ENCODE peak calls at places on chromosomes 1 and 21, in eight cellular contexts. E is PC-9; T is body of pancreas; C is GM23338; U is glutamatergic neuron; P is activated CD8-positive, alpha-beta T cell treated with anti-CD3 and anti-CD28 coated beads for 36 hours; X is cardiac fibroblast; R is astrocyte of the cerebellum. N is an unnamed sample.

GRCh38 chr1:1631793-1632420 is at the start of gene MMP23B:
- DNase-seq in C (peak; percentile 62), E (no peak), R (no peak), X (peak; percentile 34), P (no peak), T (no peak), U (peak; percentile 76), N (no peak)

GRCh38 chr21:15729346-15729673 is 472 bp upstream of the USP25 start:
- DNase-seq in T (no peak), U (no peak), P (no peak), X (no peak), R (no peak), C (no peak), E (no peak), N (no peak)

GRCh38 chr1:94329986-94330385 is 88.2 kb upstream of the ABCD3 start:
- DNase-seq in T (no peak), P (no peak), E (no peak), X (peak; percentile 81), R (peak; percentile 53), C (peak; percentile 73), U (no peak), N (no peak)

GRCh38 chr1:94973271-94973922 is 46.5 kb upstream of the CNN3 start:
- DNase-seq in E (no peak), T (no peak), C (no peak), X (no peak), U (no peak), R (peak; percentile 43), P (no peak), N (no peak)

GRCh38 chr21:37546949-37547614 is 180.5 kb downstream of the DYRK1A start:
- DNase-seq in U (no peak), X (no peak), R (peak; percentile 38), E (no peak), C (no peak), P (peak; percentile 50), T (no peak), N (no peak)

GRCh38 chr1:229440821-229441537 is 7.1 kb upstream of the ACTA1 start:
- DNase-seq in P (peak; percentile 58), X (peak; percentile 52), U (no peak), T (no peak), R (peak; percentile 51), E (no peak), C (no peak), N (peak; percentile 82)

GRCh38 chr1:162988869-162989268 is 80.3 kb upstream of the RGS4 start:
- DNase-seq in T (no peak), R (no peak), C (peak; percentile 80), U (no peak), X (no peak), E (no peak), P (no peak), N (no peak)

GRCh38 chr1:29563571-29563970 is 327.2 kb downstream of the PTPRU start:
- DNase-seq in X (peak; percentile 28), U (no peak), E (no peak), R (no peak), P (no peak), T (no peak), C (no peak), N (no peak)

GRCh38 chr21:17612023-17612564 is 607 bp downstream of the BTG3 start:
- DNase-seq in R (no peak), X (peak; percentile 57), U (peak; percentile 35), E (peak; percentile 43), C (peak; percentile 70), T (peak; percentile 50), P (peak; percentile 32), N (no peak)

GRCh38 chr1:38185913-38186312 is 139.3 kb upstream of the POU3F1 start:
- DNase-seq in X (no peak), C (no peak), P (no peak), E (no peak), T (no peak), R (no peak), U (no peak), N (no peak)

GRCh38 chr1:25182629-25183028 is 49.7 kb downstream of the SYF2 start:
- DNase-seq in U (no peak), R (peak; percentile 26), T (no peak), P (no peak), X (no peak), E (no peak), C (no peak), N (no peak)

GRCh38 chr1:38817958-38818705 is 41.4 kb downstream of the RRAGC start:
- DNase-seq in P (peak; percentile 50), U (peak; percentile 90), E (no peak), X (peak; percentile 19), T (peak; percentile 25), R (no peak), C (peak; percentile 76), N (peak; percentile 83)

GRCh38 chr1:14983277-14983676 is 170.3 kb upstream of the TMEM51 start:
- DNase-seq in R (no peak), E (no peak), U (no peak), C (peak; percentile 63), T (no peak), P (no peak), X (no peak), N (no peak)
- TF ChIP-seq CTCF in R (no peak), E (no peak), U (peak; percentile 27), C (peak; percentile 68), T (no peak), P (peak; percentile 6), X (no peak), N (no peak)

GRCh38 chr1:16009030-16009460 is 5.0 kb downstream of the SRARP start:
- DNase-seq in R (peak; percentile 64), P (peak; percentile 87), C (peak; percentile 94), X (peak; percentile 79), U (peak; percentile 93), T (peak; percentile 86), E (peak; percentile 43), N (peak; percentile 75)
- TF ChIP-seq CTCF in R (peak; percentile 94), P (peak; percentile 99), C (peak; percentile 99), X (peak; percentile 95), U (peak; percentile 98), T (peak; percentile 94), E (peak; percentile 94), N (peak; percentile 94)

GRCh38 chr1:151909167-151910149 is at the start of gene THEM4:
- DNase-seq in T (peak; percentile 98), E (peak; percentile 87), X (peak; percentile 98), C (peak; percentile 99), P (peak; percentile 99), R (peak; percentile 77), U (peak; percentile 100), N (peak; percentile 98)
- TF ChIP-seq CTCF in T (peak; percentile 54), E (no peak), X (no peak), C (no peak), P (no peak), R (no peak), U (no peak), N (peak; percentile 57)

DNA sequence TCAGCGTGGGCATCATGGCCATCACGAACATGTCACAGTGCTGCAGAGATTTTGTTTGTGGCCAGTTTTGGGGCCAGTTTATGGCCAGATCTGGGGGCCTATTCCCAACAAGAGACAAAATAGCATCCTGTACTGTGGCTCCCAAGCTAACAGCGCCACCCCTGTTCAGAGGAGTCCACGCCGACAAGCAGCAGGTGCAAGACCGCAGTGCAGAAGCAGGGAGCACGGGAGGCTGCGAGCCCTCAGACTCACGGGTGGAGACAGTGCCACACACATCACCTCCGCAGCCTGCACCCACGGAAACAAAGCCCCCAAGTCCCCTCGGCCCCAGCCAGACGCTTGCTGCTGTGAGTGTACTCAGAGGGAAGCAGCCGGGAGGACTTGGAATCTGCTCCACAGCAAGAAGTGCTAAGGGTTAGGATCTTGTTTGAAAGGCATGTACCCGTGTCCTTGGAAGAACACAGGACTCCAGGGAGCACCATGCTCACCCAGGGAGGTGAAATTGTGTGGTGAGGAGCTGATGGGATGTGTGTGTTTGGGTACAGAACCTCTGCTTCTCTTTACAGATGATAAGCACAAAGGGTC is 7.1 kb downstream of the TCP10L start:
- DNase-seq in X (peak; percentile 17), P (peak; percentile 59), T (no peak), C (peak; percentile 80), U (no peak), E (no peak), R (no peak), N (no peak)
- TF ChIP-seq CTCF in X (peak; percentile 49), P (peak; percentile 32), T (peak; percentile 19), C (peak; percentile 86), U (no peak), E (no peak), R (peak; percentile 47), N (no peak)

DNA sequence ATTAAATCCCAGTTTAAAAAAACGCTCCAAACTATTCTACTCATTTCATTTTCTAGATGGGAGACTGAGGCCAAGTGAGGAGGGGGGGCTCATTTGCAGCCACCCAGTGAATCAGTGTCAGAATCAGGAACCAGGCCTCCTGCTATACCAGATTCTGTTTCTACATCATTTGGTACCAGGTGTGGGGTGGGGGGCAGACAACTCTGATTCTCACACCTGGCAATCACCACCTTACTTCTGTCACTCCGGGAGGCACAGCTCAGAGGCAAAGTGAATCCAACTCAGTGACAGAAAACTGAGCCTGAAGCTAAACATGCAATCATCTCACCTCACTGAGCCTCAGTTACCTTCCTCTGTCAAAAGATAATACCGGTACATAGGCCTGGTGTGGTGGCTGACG is 23.5 kb upstream of the ID3 start:
- DNase-seq in T (no peak), P (no peak), E (no peak), X (no peak), U (no peak), R (no peak), C (no peak), N (no peak)
- TF ChIP-seq CTCF in T (no peak), P (no peak), E (no peak), X (no peak), U (no peak), R (no peak), C (no peak), N (no peak)

DNA sequence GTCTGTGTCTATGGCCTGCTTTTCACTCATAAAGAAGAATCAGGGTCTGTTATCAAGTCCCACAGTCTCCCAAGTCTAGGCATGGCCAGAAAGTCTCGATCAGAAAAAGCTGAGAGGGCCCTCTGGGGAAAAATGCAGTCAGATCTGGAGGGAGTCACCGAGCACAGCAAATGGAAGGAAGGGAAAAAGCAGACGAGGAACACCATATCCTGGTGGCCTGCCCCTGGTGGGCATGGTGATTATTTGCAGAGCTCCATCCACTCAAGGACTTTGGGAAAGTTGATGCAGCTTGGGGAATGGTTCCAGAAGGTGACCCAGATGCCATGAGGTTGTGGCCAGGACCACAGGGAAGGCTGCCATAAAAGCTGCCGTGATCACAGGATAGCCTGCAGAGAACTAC is 189.1 kb downstream of the CLIC6 start:
- DNase-seq in R (no peak), C (peak; percentile 45), U (no peak), E (no peak), P (no peak), T (no peak), X (no peak), N (no peak)
- TF ChIP-seq CTCF in R (no peak), C (peak; percentile 44), U (peak; percentile 36), E (no peak), P (no peak), T (no peak), X (peak; percentile 33), N (no peak)

DNA sequence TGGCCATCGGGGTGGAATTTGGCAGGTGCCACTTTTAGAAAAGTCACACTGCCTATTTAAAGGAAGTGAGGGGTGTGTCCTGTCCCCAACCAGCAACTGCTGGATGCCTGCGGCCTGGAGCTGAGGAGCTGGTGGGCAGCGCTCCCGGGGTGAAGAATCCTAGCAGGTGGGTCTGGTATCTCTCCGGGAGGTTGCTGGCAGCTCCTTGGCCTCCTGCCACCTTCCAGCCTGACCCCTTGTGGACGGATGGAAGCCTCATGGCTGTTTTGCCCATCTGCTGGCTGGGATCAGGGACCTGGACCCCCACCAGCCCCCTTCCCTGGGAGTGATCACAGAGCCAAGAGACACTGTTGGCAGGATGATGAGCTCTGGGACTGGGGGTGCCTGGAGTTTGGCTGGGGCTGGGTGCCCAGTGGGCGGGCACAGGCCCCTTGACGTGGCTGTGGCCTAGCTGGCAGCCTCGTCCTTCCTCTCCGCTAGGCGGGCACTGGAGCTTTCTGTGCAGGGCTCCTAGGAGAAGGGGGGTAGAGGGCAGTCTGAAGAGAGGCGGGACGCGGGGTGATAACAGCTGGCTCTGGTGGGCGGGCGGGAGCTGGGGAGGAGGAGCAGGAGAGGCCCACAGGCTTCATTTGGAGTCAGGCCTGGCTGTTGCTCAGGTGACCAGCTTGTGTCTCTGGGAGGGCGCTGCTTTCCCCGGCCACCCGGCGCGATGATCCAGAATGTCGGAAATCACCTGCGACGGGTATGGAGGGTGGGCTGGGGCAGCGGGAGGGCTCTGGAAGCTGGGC is at the start of gene ACOT11:
- DNase-seq in E (no peak), X (peak; percentile 92), R (no peak), T (peak; percentile 53), U (no peak), P (no peak), C (peak; percentile 75), N (peak; percentile 34)
- TF ChIP-seq CTCF in E (no peak), X (no peak), R (peak; percentile 55), T (peak; percentile 48), U (no peak), P (no peak), C (peak; percentile 54), N (no peak)